ENCODE peak calls at places on chromosomes 2 and 18, in seven cellular contexts. X, Z, W, G, B, U and H are unnamed samples.

GRCh38 chr2:120682654-120683053 is 53.0 kb upstream of the GLI2 start:
- DNase-seq in Z (no peak), G (no peak), W (no peak), B (no peak), X (no peak), U (no peak), H (peak; percentile 23)

GRCh38 chr2:217943379-217944321 is 59.1 kb downstream of the TNS1 start:
- DNase-seq in Z (peak; percentile 73), U (peak; percentile 0), G (peak; percentile 90), B (peak; percentile 9), X (no peak), W (peak; percentile 94), H (peak; percentile 95)

GRCh38 chr2:224722777-224723176 is 6.6 kb upstream of the CCDC195 start:
- DNase-seq in G (no peak), U (peak; percentile 16), X (no peak), W (no peak), Z (no peak), B (no peak), H (no peak)

GRCh38 chr2:105919191-105919811 is 174.6 kb downstream of the NCK2 start:
- DNase-seq in Z (peak; percentile 58), G (peak; percentile 64), X (no peak), U (no peak), W (no peak), B (no peak), H (peak; percentile 89)

GRCh38 chr18:56240405-56240804 is 398.0 kb downstream of the TXNL1 start:
- DNase-seq in W (no peak), G (no peak), B (no peak), X (no peak), Z (no peak), U (no peak), H (no peak)

GRCh38 chr2:209593930-209594329 is 170.1 kb downstream of the MAP2 start:
- DNase-seq in B (no peak), W (no peak), G (no peak), U (peak; percentile 35), Z (no peak), X (no peak), H (no peak)

GRCh38 chr2:177342736-177343135 is 49.8 kb upstream of the AGPS start:
- DNase-seq in U (no peak), W (no peak), X (no peak), B (no peak), G (no peak), Z (no peak), H (no peak)

GRCh38 chr18:10086458-10086857 is 172.6 kb downstream of the VAPA start:
- DNase-seq in W (no peak), U (peak; percentile 88), X (no peak), Z (no peak), B (no peak), G (no peak), H (no peak)

GRCh38 chr2:127104166-127104660 is 2.7 kb downstream of the BIN1 start:
- DNase-seq in U (no peak), X (no peak), Z (no peak), G (no peak), W (no peak), B (no peak), H (no peak)

GRCh38 chr2:239263937-239264837 is 136.6 kb downstream of the HDAC4 start:
- DNase-seq in X (peak; percentile 32), W (no peak), Z (no peak), B (peak; percentile 42), U (peak; percentile 4), G (no peak), H (no peak)